ENCODE peak calls at places on chromosomes 2 and 18, in seven cellular contexts. One of them, this sample, is unnamed.

GRCh38 chr2:206457188-206457634 is 13.9 kb downstream of the ADAM23 start:
- DNase-seq in MCF 10A: no peak
- DNase-seq in RWPE2: no peak
- DNase-seq in GM13977: no peak
- DNase-seq in upper lobe of right lung: no peak
- DNase-seq in endothelial cell: no peak
- DNase-seq in choroid plexus epithelial cell: no peak
- DNase-seq in this sample: peak

GRCh38 chr2:47043142-47043890 is 111.8 kb downstream of the STPG4 start:
- DNase-seq in MCF 10A: peak
- DNase-seq in RWPE2: peak
- DNase-seq in GM13977: no peak
- DNase-seq in upper lobe of right lung: no peak
- DNase-seq in endothelial cell: peak
- DNase-seq in choroid plexus epithelial cell: peak
- DNase-seq in this sample: no peak

GRCh38 chr2:235244497-235245215 is 249.2 kb upstream of the AGAP1 start:
- DNase-seq in MCF 10A: no peak
- DNase-seq in RWPE2: no peak
- DNase-seq in GM13977: no peak
- DNase-seq in upper lobe of right lung: no peak
- DNase-seq in endothelial cell: no peak
- DNase-seq in choroid plexus epithelial cell: no peak
- DNase-seq in this sample: no peak

GRCh38 chr18:3526421-3527354 is 76.7 kb downstream of the TGIF1 start:
- DNase-seq in MCF 10A: no peak
- DNase-seq in RWPE2: no peak
- DNase-seq in GM13977: peak
- DNase-seq in upper lobe of right lung: no peak
- DNase-seq in endothelial cell: no peak
- DNase-seq in choroid plexus epithelial cell: peak
- DNase-seq in this sample: peak

GRCh38 chr2:79512442-79513401 is at the start of gene CTNNA2:
- DNase-seq in MCF 10A: no peak
- DNase-seq in RWPE2: peak
- DNase-seq in GM13977: peak
- DNase-seq in upper lobe of right lung: peak
- DNase-seq in endothelial cell: peak
- DNase-seq in choroid plexus epithelial cell: peak
- DNase-seq in this sample: peak

GRCh38 chr2:8604262-8604661 is 77.6 kb upstream of the ID2 start:
- DNase-seq in MCF 10A: peak
- DNase-seq in RWPE2: no peak
- DNase-seq in GM13977: no peak
- DNase-seq in upper lobe of right lung: no peak
- DNase-seq in endothelial cell: no peak
- DNase-seq in choroid plexus epithelial cell: no peak
- DNase-seq in this sample: no peak

GRCh38 chr2:176388886-176389285 is 119.6 kb downstream of the MTX2 start:
- DNase-seq in MCF 10A: peak
- DNase-seq in RWPE2: no peak
- DNase-seq in GM13977: no peak
- DNase-seq in upper lobe of right lung: no peak
- DNase-seq in endothelial cell: no peak
- DNase-seq in choroid plexus epithelial cell: peak
- DNase-seq in this sample: no peak

GRCh38 chr2:239295377-239296019 is 105.3 kb downstream of the HDAC4 start:
- DNase-seq in MCF 10A: no peak
- DNase-seq in RWPE2: no peak
- DNase-seq in GM13977: no peak
- DNase-seq in upper lobe of right lung: no peak
- DNase-seq in endothelial cell: no peak
- DNase-seq in choroid plexus epithelial cell: no peak
- DNase-seq in this sample: no peak

GRCh38 chr18:62938451-62938850 is 223.1 kb downstream of the PHLPP1 start:
- DNase-seq in MCF 10A: no peak
- DNase-seq in RWPE2: no peak
- DNase-seq in GM13977: peak
- DNase-seq in upper lobe of right lung: no peak
- DNase-seq in endothelial cell: no peak
- DNase-seq in choroid plexus epithelial cell: no peak
- DNase-seq in this sample: peak

GRCh38 chr2:40177366-40177765 is 274.5 kb downstream of the SLC8A1 start:
- DNase-seq in MCF 10A: no peak
- DNase-seq in RWPE2: no peak
- DNase-seq in GM13977: no peak
- DNase-seq in upper lobe of right lung: no peak
- DNase-seq in endothelial cell: no peak
- DNase-seq in choroid plexus epithelial cell: no peak
- DNase-seq in this sample: no peak

GRCh38 chr18:63552581-63552980 is 10.4 kb downstream of the SERPINB12 start:
- DNase-seq in MCF 10A: no peak
- DNase-seq in RWPE2: no peak
- DNase-seq in GM13977: no peak
- DNase-seq in upper lobe of right lung: no peak
- DNase-seq in endothelial cell: no peak
- DNase-seq in choroid plexus epithelial cell: no peak
- DNase-seq in this sample: no peak

DNA sequence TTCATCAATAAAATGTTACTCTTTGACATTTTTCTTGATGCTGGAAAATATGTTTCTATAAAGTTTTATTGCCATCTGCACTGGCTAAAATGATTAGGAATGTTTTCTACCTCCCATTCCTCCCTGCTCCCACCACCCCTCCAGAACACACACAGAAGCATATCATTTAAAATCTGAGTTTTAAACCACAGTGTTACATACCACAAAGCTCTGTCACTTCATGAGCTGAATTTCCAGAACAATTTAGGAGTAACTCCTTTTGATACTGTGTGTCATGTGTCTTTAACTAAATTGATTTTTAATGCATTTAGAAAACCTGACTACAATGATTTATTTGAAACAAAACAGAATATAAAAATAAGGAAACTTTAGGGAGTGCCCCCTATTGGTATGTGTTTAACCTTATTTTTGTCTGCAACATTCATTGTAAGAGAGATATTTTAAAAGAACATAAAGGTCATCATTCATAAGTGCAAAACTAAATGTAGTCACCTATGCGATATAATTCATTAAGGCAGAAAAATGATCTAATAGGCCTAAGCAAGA is 52.0 kb downstream of the FEZ2 start:
- DNase-seq in MCF 10A: no peak
- DNase-seq in RWPE2: no peak
- DNase-seq in GM13977: no peak
- DNase-seq in upper lobe of right lung: no peak
- DNase-seq in endothelial cell: no peak
- DNase-seq in choroid plexus epithelial cell: no peak
- DNase-seq in this sample: no peak
- TF ChIP-seq CTCF in MCF 10A: peak
- TF ChIP-seq CTCF in RWPE2: peak
- TF ChIP-seq CTCF in GM13977: no peak
- TF ChIP-seq CTCF in upper lobe of right lung: no peak
- TF ChIP-seq CTCF in endothelial cell: no peak
- TF ChIP-seq CTCF in choroid plexus epithelial cell: peak
- TF ChIP-seq CTCF in this sample: no peak

GRCh38 chr2:198917926-198918325 is 539.8 kb downstream of the SATB2 start:
- DNase-seq in MCF 10A: no peak
- DNase-seq in RWPE2: no peak
- DNase-seq in GM13977: no peak
- DNase-seq in upper lobe of right lung: no peak
- DNase-seq in endothelial cell: no peak
- DNase-seq in choroid plexus epithelial cell: no peak
- DNase-seq in this sample: no peak
- TF ChIP-seq CTCF in MCF 10A: no peak
- TF ChIP-seq CTCF in RWPE2: no peak
- TF ChIP-seq CTCF in GM13977: no peak
- TF ChIP-seq CTCF in upper lobe of right lung: no peak
- TF ChIP-seq CTCF in endothelial cell: no peak
- TF ChIP-seq CTCF in choroid plexus epithelial cell: no peak
- TF ChIP-seq CTCF in this sample: no peak

GRCh38 chr2:53235836-53236582 is 531.6 kb upstream of the CHAC2 start:
- DNase-seq in MCF 10A: no peak
- DNase-seq in RWPE2: no peak
- DNase-seq in GM13977: no peak
- DNase-seq in upper lobe of right lung: no peak
- DNase-seq in endothelial cell: no peak
- DNase-seq in choroid plexus epithelial cell: no peak
- DNase-seq in this sample: no peak
- TF ChIP-seq CTCF in MCF 10A: no peak
- TF ChIP-seq CTCF in RWPE2: no peak
- TF ChIP-seq CTCF in GM13977: no peak
- TF ChIP-seq CTCF in upper lobe of right lung: no peak
- TF ChIP-seq CTCF in endothelial cell: no peak
- TF ChIP-seq CTCF in choroid plexus epithelial cell: no peak
- TF ChIP-seq CTCF in this sample: no peak

DNA sequence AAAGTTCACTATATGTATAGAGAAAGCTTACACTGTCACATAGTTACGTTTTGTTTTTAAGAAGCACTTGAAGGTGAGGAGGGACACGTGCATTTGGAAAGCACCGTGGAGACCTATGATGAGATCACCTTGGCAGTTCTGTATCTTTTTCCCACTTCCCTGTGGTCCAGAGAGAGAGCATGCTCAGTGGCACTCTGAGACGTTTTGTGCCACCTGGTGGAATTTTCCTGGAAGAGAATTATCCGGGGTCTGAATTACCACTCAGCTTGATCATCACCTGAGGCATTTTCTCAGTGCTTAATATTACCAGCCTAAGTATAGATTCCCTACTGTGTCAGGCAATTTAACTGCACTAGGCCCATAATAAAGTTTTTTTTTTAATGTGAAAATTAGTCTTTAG is 469.4 kb upstream of the SMIM21 start:
- DNase-seq in MCF 10A: peak
- DNase-seq in RWPE2: no peak
- DNase-seq in GM13977: no peak
- DNase-seq in upper lobe of right lung: no peak
- DNase-seq in endothelial cell: peak
- DNase-seq in choroid plexus epithelial cell: peak
- DNase-seq in this sample: no peak
- TF ChIP-seq CTCF in MCF 10A: peak
- TF ChIP-seq CTCF in RWPE2: peak
- TF ChIP-seq CTCF in GM13977: no peak
- TF ChIP-seq CTCF in upper lobe of right lung: no peak
- TF ChIP-seq CTCF in endothelial cell: no peak
- TF ChIP-seq CTCF in choroid plexus epithelial cell: no peak
- TF ChIP-seq CTCF in this sample: no peak

GRCh38 chr2:9770006-9770307 is 73.3 kb upstream of the TAF1B start:
- DNase-seq in MCF 10A: no peak
- DNase-seq in RWPE2: no peak
- DNase-seq in GM13977: no peak
- DNase-seq in upper lobe of right lung: no peak
- DNase-seq in endothelial cell: no peak
- DNase-seq in choroid plexus epithelial cell: no peak
- DNase-seq in this sample: no peak

GRCh38 chr2:9771101-9771449 is 72.2 kb upstream of the TAF1B start:
- DNase-seq in MCF 10A: no peak
- DNase-seq in RWPE2: no peak
- DNase-seq in GM13977: no peak
- DNase-seq in upper lobe of right lung: no peak
- DNase-seq in endothelial cell: no peak
- DNase-seq in choroid plexus epithelial cell: no peak
- DNase-seq in this sample: no peak

GRCh38 chr2:9769171-9770005 is 73.9 kb upstream of the TAF1B start:
- DNase-seq in MCF 10A: peak
- DNase-seq in RWPE2: no peak
- DNase-seq in GM13977: peak
- DNase-seq in upper lobe of right lung: peak
- DNase-seq in endothelial cell: no peak
- DNase-seq in choroid plexus epithelial cell: no peak
- DNase-seq in this sample: peak

GRCh38 chr2:9771481-9772017 is 71.7 kb upstream of the TAF1B start:
- DNase-seq in MCF 10A: peak
- DNase-seq in RWPE2: no peak
- DNase-seq in GM13977: no peak
- DNase-seq in upper lobe of right lung: no peak
- DNase-seq in endothelial cell: no peak
- DNase-seq in choroid plexus epithelial cell: peak
- DNase-seq in this sample: no peak

DNA sequence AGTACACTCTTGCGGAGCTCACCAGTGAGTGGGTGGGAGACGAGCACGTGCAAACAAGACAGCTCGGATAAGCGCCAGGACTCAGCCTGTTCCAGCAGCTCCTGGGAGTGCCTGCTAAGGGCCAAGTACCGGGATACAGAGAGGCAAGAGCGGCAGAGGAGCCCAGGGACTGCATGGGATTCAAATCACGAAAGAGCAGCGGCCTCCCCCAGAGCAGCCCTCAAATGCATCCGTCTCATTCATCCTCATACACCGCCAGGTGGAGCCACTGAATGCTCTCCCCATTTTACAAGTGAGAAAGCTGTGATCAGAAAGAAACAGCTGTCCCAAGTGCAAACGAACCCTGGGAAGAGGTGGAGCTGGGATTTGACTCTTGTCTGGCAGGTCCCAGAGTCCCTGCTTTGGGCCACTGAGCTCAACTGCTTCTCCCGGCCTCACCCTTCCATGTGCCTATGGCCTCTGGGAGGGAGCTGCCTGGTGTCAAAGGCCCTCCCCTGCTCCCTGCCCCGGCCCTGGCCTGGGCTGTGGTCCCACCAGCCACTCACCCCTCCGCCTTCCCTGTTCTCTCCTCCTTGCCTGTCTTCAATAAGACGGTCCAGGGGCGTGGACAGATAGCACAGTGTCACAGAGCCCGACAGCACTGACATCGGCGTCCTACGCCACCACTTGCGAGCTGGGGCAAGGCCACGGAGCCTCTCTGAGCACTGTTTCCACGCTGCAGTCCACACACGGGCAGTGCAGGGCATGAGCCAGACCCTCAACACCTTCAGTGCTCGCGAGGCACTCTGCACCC is 72.8 kb upstream of the TAF1B start:
- DNase-seq in MCF 10A: peak
- DNase-seq in RWPE2: no peak
- DNase-seq in GM13977: peak
- DNase-seq in upper lobe of right lung: peak
- DNase-seq in endothelial cell: peak
- DNase-seq in choroid plexus epithelial cell: peak
- DNase-seq in this sample: peak
- TF ChIP-seq CTCF in MCF 10A: peak
- TF ChIP-seq CTCF in RWPE2: peak
- TF ChIP-seq CTCF in GM13977: peak
- TF ChIP-seq CTCF in upper lobe of right lung: peak
- TF ChIP-seq CTCF in endothelial cell: peak
- TF ChIP-seq CTCF in choroid plexus epithelial cell: peak
- TF ChIP-seq CTCF in this sample: peak

GRCh38 chr18:75958683-75959082 is 531.2 kb upstream of the SMIM21 start:
- DNase-seq in MCF 10A: peak
- DNase-seq in RWPE2: no peak
- DNase-seq in GM13977: no peak
- DNase-seq in upper lobe of right lung: no peak
- DNase-seq in endothelial cell: no peak
- DNase-seq in choroid plexus epithelial cell: no peak
- DNase-seq in this sample: no peak
- TF ChIP-seq CTCF in MCF 10A: peak
- TF ChIP-seq CTCF in RWPE2: no peak
- TF ChIP-seq CTCF in GM13977: no peak
- TF ChIP-seq CTCF in upper lobe of right lung: no peak
- TF ChIP-seq CTCF in endothelial cell: no peak
- TF ChIP-seq CTCF in choroid plexus epithelial cell: no peak
- TF ChIP-seq CTCF in this sample: no peak

DNA sequence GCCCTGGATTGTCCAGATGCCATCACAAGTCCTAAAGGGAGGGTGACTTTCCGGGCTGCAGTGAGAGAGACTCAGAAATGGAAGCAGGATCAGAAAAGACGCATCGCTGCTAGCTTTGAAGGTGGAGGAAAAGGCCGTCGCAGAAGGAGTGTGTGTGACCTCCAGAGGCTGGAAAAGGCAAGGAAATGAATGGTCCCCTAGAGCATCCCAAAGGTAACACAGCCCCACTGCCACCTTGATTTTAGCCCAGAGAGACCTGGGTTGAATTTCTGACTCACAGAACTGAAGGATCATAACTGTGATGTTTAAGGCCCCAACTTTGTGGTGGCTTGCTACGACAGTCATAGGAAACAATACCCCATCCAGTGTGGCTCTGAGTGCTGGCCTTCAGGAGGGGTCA is 8.6 kb upstream of the NCK2 start:
- DNase-seq in MCF 10A: no peak
- DNase-seq in RWPE2: no peak
- DNase-seq in GM13977: no peak
- DNase-seq in upper lobe of right lung: no peak
- DNase-seq in endothelial cell: no peak
- DNase-seq in choroid plexus epithelial cell: no peak
- DNase-seq in this sample: no peak
- TF ChIP-seq CTCF in MCF 10A: no peak
- TF ChIP-seq CTCF in RWPE2: no peak
- TF ChIP-seq CTCF in GM13977: no peak
- TF ChIP-seq CTCF in upper lobe of right lung: no peak
- TF ChIP-seq CTCF in endothelial cell: no peak
- TF ChIP-seq CTCF in choroid plexus epithelial cell: no peak
- TF ChIP-seq CTCF in this sample: no peak